ENCODE peak calls at places on chromosomes 12 and 14, in seven cellular contexts. One of them, this sample, is unnamed. For H3K9me3, the result is how much of the 10 kb centered on the place peaks cover.

GRCh38 chr12:80472912-80473500 is 29.0 kb downstream of the PTPRQ start:
- DNase-seq in adipocyte: peak
- DNase-seq in AG04450: peak
- DNase-seq in astrocyte: peak
- DNase-seq in tibial nerve: no peak
- DNase-seq in spleen: no peak
- DNase-seq in CD4-positive, alpha-beta T cell: no peak
- DNase-seq in this sample: no peak

GRCh38 chr12:22275847-22276246 is 58.7 kb downstream of the ST8SIA1 start:
- DNase-seq in adipocyte: peak
- DNase-seq in AG04450: peak
- DNase-seq in astrocyte: peak
- DNase-seq in tibial nerve: peak
- DNase-seq in spleen: no peak
- DNase-seq in CD4-positive, alpha-beta T cell: no peak
- DNase-seq in this sample: no peak

GRCh38 chr14:99516156-99517045 is 35.2 kb downstream of the CCNK start:
- DNase-seq in adipocyte: no peak
- DNase-seq in AG04450: no peak
- DNase-seq in astrocyte: no peak
- DNase-seq in tibial nerve: peak
- DNase-seq in spleen: peak
- DNase-seq in CD4-positive, alpha-beta T cell: peak
- DNase-seq in this sample: no peak

GRCh38 chr14:53458368-53458814 is 305.3 kb upstream of the DDHD1 start:
- DNase-seq in adipocyte: peak
- DNase-seq in AG04450: peak
- DNase-seq in astrocyte: peak
- DNase-seq in tibial nerve: no peak
- DNase-seq in spleen: no peak
- DNase-seq in CD4-positive, alpha-beta T cell: no peak
- DNase-seq in this sample: no peak

GRCh38 chr14:52299692-52300278 is 14.3 kb upstream of the PTGER2 start:
- DNase-seq in adipocyte: peak
- DNase-seq in AG04450: no peak
- DNase-seq in astrocyte: peak
- DNase-seq in tibial nerve: no peak
- DNase-seq in spleen: no peak
- DNase-seq in CD4-positive, alpha-beta T cell: no peak
- DNase-seq in this sample: no peak

GRCh38 chr12:33438890-33439586 is 581 bp downstream of the SYT10 start:
- DNase-seq in adipocyte: no peak
- DNase-seq in AG04450: no peak
- DNase-seq in astrocyte: no peak
- DNase-seq in tibial nerve: no peak
- DNase-seq in spleen: peak
- DNase-seq in CD4-positive, alpha-beta T cell: no peak
- DNase-seq in this sample: no peak

GRCh38 chr12:70559390-70559789 is 77.8 kb downstream of the PTPRB start:
- DNase-seq in adipocyte: no peak
- DNase-seq in AG04450: no peak
- DNase-seq in astrocyte: no peak
- DNase-seq in tibial nerve: no peak
- DNase-seq in spleen: no peak
- DNase-seq in CD4-positive, alpha-beta T cell: no peak
- DNase-seq in this sample: no peak

GRCh38 chr14:71319646-71320045 is 412.4 kb downstream of the PCNX1 start:
- DNase-seq in adipocyte: no peak
- DNase-seq in AG04450: no peak
- DNase-seq in astrocyte: no peak
- DNase-seq in tibial nerve: no peak
- DNase-seq in spleen: no peak
- DNase-seq in CD4-positive, alpha-beta T cell: no peak
- DNase-seq in this sample: no peak

GRCh38 chr14:64279719-64280668 is 14.2 kb downstream of the ESR2 start:
- DNase-seq in adipocyte: no peak
- DNase-seq in AG04450: no peak
- DNase-seq in astrocyte: peak
- DNase-seq in tibial nerve: no peak
- DNase-seq in spleen: no peak
- DNase-seq in CD4-positive, alpha-beta T cell: no peak
- DNase-seq in this sample: no peak

GRCh38 chr12:128387811-128388422 is 120.9 kb downstream of the TMEM132C start:
- DNase-seq in adipocyte: peak
- DNase-seq in AG04450: no peak
- DNase-seq in astrocyte: no peak
- DNase-seq in tibial nerve: no peak
- DNase-seq in spleen: no peak
- DNase-seq in CD4-positive, alpha-beta T cell: no peak
- DNase-seq in this sample: no peak

GRCh38 chr12:52636592-52637258 is 15.3 kb downstream of the KRT2 start:
- DNase-seq in adipocyte: no peak
- DNase-seq in AG04450: no peak
- DNase-seq in astrocyte: no peak
- DNase-seq in tibial nerve: no peak
- DNase-seq in spleen: no peak
- DNase-seq in CD4-positive, alpha-beta T cell: no peak
- DNase-seq in this sample: no peak

GRCh38 chr14:67653651-67654280 is 20.7 kb downstream of the VTI1B start:
- DNase-seq in adipocyte: peak
- DNase-seq in AG04450: no peak
- DNase-seq in astrocyte: no peak
- DNase-seq in tibial nerve: no peak
- DNase-seq in spleen: no peak
- DNase-seq in CD4-positive, alpha-beta T cell: no peak
- DNase-seq in this sample: no peak

GRCh38 chr12:105783983-105784947 is 354.5 kb downstream of the NUAK1 start:
- DNase-seq in adipocyte: no peak
- DNase-seq in AG04450: no peak
- DNase-seq in astrocyte: no peak
- DNase-seq in tibial nerve: no peak
- DNase-seq in spleen: no peak
- DNase-seq in CD4-positive, alpha-beta T cell: no peak
- DNase-seq in this sample: no peak

GRCh38 chr12:122836027-122836921 is 1.0 kb downstream of the HIP1R start:
- DNase-seq in adipocyte: peak
- DNase-seq in AG04450: no peak
- DNase-seq in astrocyte: no peak
- DNase-seq in tibial nerve: no peak
- DNase-seq in spleen: peak
- DNase-seq in CD4-positive, alpha-beta T cell: peak
- DNase-seq in this sample: no peak

GRCh38 chr12:104197264-104197663 is 18.3 kb upstream of the TXNRD1 start:
- DNase-seq in adipocyte: peak
- DNase-seq in AG04450: no peak
- DNase-seq in astrocyte: no peak
- DNase-seq in tibial nerve: no peak
- DNase-seq in spleen: no peak
- DNase-seq in CD4-positive, alpha-beta T cell: no peak
- DNase-seq in this sample: no peak

GRCh38 chr14:32202468-32202865 is 602 bp downstream of the RNU6-8 start:
- DNase-seq in adipocyte: no peak
- DNase-seq in AG04450: no peak
- DNase-seq in astrocyte: no peak
- DNase-seq in tibial nerve: no peak
- DNase-seq in spleen: no peak
- DNase-seq in CD4-positive, alpha-beta T cell: no peak
- DNase-seq in this sample: no peak

GRCh38 chr14:36105401-36105800 is 71.1 kb downstream of the PTCSC3 start:
- DNase-seq in adipocyte: no peak
- DNase-seq in AG04450: no peak
- DNase-seq in astrocyte: no peak
- DNase-seq in tibial nerve: no peak
- DNase-seq in spleen: no peak
- DNase-seq in CD4-positive, alpha-beta T cell: no peak
- DNase-seq in this sample: no peak

GRCh38 chr12:55629058-55629841 is 7.4 kb upstream of the OR10P1 start:
- DNase-seq in adipocyte: no peak
- DNase-seq in AG04450: no peak
- DNase-seq in astrocyte: no peak
- DNase-seq in tibial nerve: no peak
- DNase-seq in spleen: no peak
- DNase-seq in CD4-positive, alpha-beta T cell: no peak
- DNase-seq in this sample: no peak

GRCh38 chr14:69708586-69709169 is 58.3 kb upstream of the SRSF5 start:
- DNase-seq in adipocyte: no peak
- DNase-seq in AG04450: no peak
- DNase-seq in astrocyte: no peak
- DNase-seq in tibial nerve: no peak
- DNase-seq in spleen: no peak
- DNase-seq in CD4-positive, alpha-beta T cell: no peak
- DNase-seq in this sample: no peak

DNA sequence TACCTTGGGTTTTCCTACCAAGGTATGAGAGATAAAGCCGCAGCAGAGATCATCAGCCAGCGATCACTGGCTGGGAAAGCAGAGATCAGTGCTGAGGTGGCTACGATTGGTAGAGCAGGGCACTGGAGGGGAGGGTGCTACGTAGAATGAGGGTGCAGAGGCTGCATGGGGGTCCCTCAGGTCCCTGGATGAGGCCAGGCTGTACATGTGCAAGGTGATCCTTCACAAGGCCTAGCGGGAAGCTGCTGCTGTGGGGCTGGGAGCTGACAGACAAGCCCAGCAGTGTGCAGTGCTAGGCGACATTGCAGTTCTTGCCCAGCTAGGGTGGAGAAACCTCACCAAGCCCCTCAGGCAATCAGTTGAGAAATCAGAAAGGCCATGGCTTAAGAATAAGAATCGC is 37.1 kb upstream of the GPR132 start:
- DNase-seq in adipocyte: no peak
- DNase-seq in AG04450: no peak
- DNase-seq in astrocyte: no peak
- DNase-seq in tibial nerve: no peak
- DNase-seq in spleen: no peak
- DNase-seq in CD4-positive, alpha-beta T cell: no peak
- DNase-seq in this sample: no peak
- H3K9me3 ChIP-seq in adipocyte: under half
- H3K9me3 ChIP-seq in AG04450: under half
- H3K9me3 ChIP-seq in astrocyte: under half
- H3K9me3 ChIP-seq in tibial nerve: under half
- H3K9me3 ChIP-seq in spleen: under half
- H3K9me3 ChIP-seq in CD4-positive, alpha-beta T cell: under half
- H3K9me3 ChIP-seq in this sample: under half

GRCh38 chr14:72678360-72678759 is 215.5 kb downstream of the DPF3 start:
- DNase-seq in adipocyte: peak
- DNase-seq in AG04450: no peak
- DNase-seq in astrocyte: peak
- DNase-seq in tibial nerve: no peak
- DNase-seq in spleen: no peak
- DNase-seq in CD4-positive, alpha-beta T cell: no peak
- DNase-seq in this sample: no peak

GRCh38 chr14:72679591-72680151 is 214.2 kb downstream of the DPF3 start:
- DNase-seq in adipocyte: no peak
- DNase-seq in AG04450: no peak
- DNase-seq in astrocyte: no peak
- DNase-seq in tibial nerve: no peak
- DNase-seq in spleen: no peak
- DNase-seq in CD4-positive, alpha-beta T cell: no peak
- DNase-seq in this sample: no peak

GRCh38 chr14:72677664-72678063 is 216.2 kb downstream of the DPF3 start:
- DNase-seq in adipocyte: no peak
- DNase-seq in AG04450: no peak
- DNase-seq in astrocyte: no peak
- DNase-seq in tibial nerve: no peak
- DNase-seq in spleen: no peak
- DNase-seq in CD4-positive, alpha-beta T cell: no peak
- DNase-seq in this sample: no peak

GRCh38 chr14:72680853-72681640 is 212.9 kb downstream of the DPF3 start:
- DNase-seq in adipocyte: no peak
- DNase-seq in AG04450: no peak
- DNase-seq in astrocyte: no peak
- DNase-seq in tibial nerve: no peak
- DNase-seq in spleen: no peak
- DNase-seq in CD4-positive, alpha-beta T cell: no peak
- DNase-seq in this sample: no peak

DNA sequence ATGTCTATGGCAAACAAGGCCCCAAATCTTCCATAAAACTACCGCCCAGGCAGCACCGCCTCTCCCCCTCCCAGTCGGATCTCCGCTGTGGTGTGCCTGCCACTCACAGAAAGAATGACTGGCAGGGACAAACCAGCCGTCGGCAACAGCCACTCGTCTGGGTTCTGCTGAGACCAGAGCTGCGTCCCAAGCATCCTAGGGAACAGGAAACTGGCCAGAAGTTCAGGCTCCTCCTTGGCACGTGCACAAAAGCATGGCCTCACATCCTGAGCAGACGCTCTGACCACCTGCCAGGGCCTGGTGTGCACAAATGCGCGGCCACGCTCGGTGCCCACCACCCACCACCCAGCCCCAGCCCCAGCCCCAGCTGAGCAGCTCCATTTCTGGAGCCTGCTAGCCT is 214.8 kb downstream of the DPF3 start:
- DNase-seq in adipocyte: no peak
- DNase-seq in AG04450: no peak
- DNase-seq in astrocyte: peak
- DNase-seq in tibial nerve: no peak
- DNase-seq in spleen: no peak
- DNase-seq in CD4-positive, alpha-beta T cell: no peak
- DNase-seq in this sample: no peak
- H3K9me3 ChIP-seq in adipocyte: under half
- H3K9me3 ChIP-seq in AG04450: under half
- H3K9me3 ChIP-seq in astrocyte: under half
- H3K9me3 ChIP-seq in tibial nerve: under half
- H3K9me3 ChIP-seq in spleen: under half
- H3K9me3 ChIP-seq in CD4-positive, alpha-beta T cell: under half
- H3K9me3 ChIP-seq in this sample: under half

GRCh38 chr12:90987101-90987500 is 17.7 kb downstream of the EPYC start:
- DNase-seq in adipocyte: no peak
- DNase-seq in AG04450: no peak
- DNase-seq in astrocyte: peak
- DNase-seq in tibial nerve: no peak
- DNase-seq in spleen: no peak
- DNase-seq in CD4-positive, alpha-beta T cell: no peak
- DNase-seq in this sample: no peak

GRCh38 chr12:90995041-90995440 is 9.7 kb downstream of the EPYC start:
- DNase-seq in adipocyte: peak
- DNase-seq in AG04450: no peak
- DNase-seq in astrocyte: no peak
- DNase-seq in tibial nerve: no peak
- DNase-seq in spleen: no peak
- DNase-seq in CD4-positive, alpha-beta T cell: no peak
- DNase-seq in this sample: no peak

GRCh38 chr12:90991952-90992465 is 12.8 kb downstream of the EPYC start:
- DNase-seq in adipocyte: no peak
- DNase-seq in AG04450: no peak
- DNase-seq in astrocyte: no peak
- DNase-seq in tibial nerve: no peak
- DNase-seq in spleen: no peak
- DNase-seq in CD4-positive, alpha-beta T cell: no peak
- DNase-seq in this sample: no peak

GRCh38 chr12:90987520-90987919 is 17.3 kb downstream of the EPYC start:
- DNase-seq in adipocyte: no peak
- DNase-seq in AG04450: no peak
- DNase-seq in astrocyte: no peak
- DNase-seq in tibial nerve: no peak
- DNase-seq in spleen: no peak
- DNase-seq in CD4-positive, alpha-beta T cell: no peak
- DNase-seq in this sample: no peak

GRCh38 chr12:90989617-90990232 is 15.0 kb downstream of the EPYC start:
- DNase-seq in adipocyte: no peak
- DNase-seq in AG04450: no peak
- DNase-seq in astrocyte: no peak
- DNase-seq in tibial nerve: no peak
- DNase-seq in spleen: no peak
- DNase-seq in CD4-positive, alpha-beta T cell: no peak
- DNase-seq in this sample: no peak
- H3K9me3 ChIP-seq in adipocyte: under half
- H3K9me3 ChIP-seq in AG04450: under half
- H3K9me3 ChIP-seq in astrocyte: under half
- H3K9me3 ChIP-seq in tibial nerve: under half
- H3K9me3 ChIP-seq in spleen: under half
- H3K9me3 ChIP-seq in CD4-positive, alpha-beta T cell: under half
- H3K9me3 ChIP-seq in this sample: under half

GRCh38 chr14:105933238-105933637 is 406.9 kb downstream of the TMEM121 start:
- DNase-seq in adipocyte: no peak
- DNase-seq in AG04450: no peak
- DNase-seq in astrocyte: no peak
- DNase-seq in tibial nerve: no peak
- DNase-seq in spleen: no peak
- DNase-seq in CD4-positive, alpha-beta T cell: no peak
- DNase-seq in this sample: no peak
- H3K9me3 ChIP-seq in adipocyte: under half
- H3K9me3 ChIP-seq in AG04450: half or more
- H3K9me3 ChIP-seq in astrocyte: under half
- H3K9me3 ChIP-seq in tibial nerve: under half
- H3K9me3 ChIP-seq in spleen: under half
- H3K9me3 ChIP-seq in CD4-positive, alpha-beta T cell: under half
- H3K9me3 ChIP-seq in this sample: under half